ENCODE peak calls at places on chromosomes 7 and 10, in ten cellular contexts. W is H9; N is osteoblast; P is CD8-positive, alpha-beta T cell; I is CD8-positive, alpha-beta memory T cell; R is prostate gland; Z is thoracic aorta; C is hepatocyte; A is body of pancreas; G is OCI-LY7. J is an unnamed sample. For H3K4me1, the result is how much of the 10 kb centered on the place peaks cover.

GRCh38 chr7:5661941-5662340 is 119.5 kb downstream of the RNF216 start:
- DNase-seq in P (no peak), I (no peak), W (no peak), R (no peak), Z (no peak), C (no peak), N (no peak), G (peak), A (no peak), J (no peak)

GRCh38 chr10:92880233-92880861 is 32.0 kb downstream of the EXOC6 start:
- DNase-seq in P (no peak), R (peak), A (peak), Z (no peak), I (peak), N (no peak), W (no peak), C (peak), G (peak), J (peak)

GRCh38 chr10:31961264-31961663 is 32.6 kb upstream of the ARHGAP12 start:
- DNase-seq in G (no peak), P (no peak), N (peak), R (peak), Z (no peak), W (no peak), C (no peak), A (peak), I (no peak), J (no peak)

GRCh38 chr7:113904521-113904920 is 14.3 kb downstream of the PPP1R3A start:
- DNase-seq in A (no peak), I (no peak), Z (no peak), R (no peak), W (no peak), G (no peak), N (no peak), C (no peak), P (no peak), J (no peak)

GRCh38 chr7:15131661-15132060 is 229.1 kb upstream of the DGKB start:
- DNase-seq in P (no peak), A (no peak), G (no peak), N (no peak), W (no peak), C (no peak), R (no peak), Z (no peak), I (no peak), J (no peak)

GRCh38 chr10:19628767-19629443 is 187.3 kb upstream of the PLXDC2 start:
- DNase-seq in N (peak), W (no peak), Z (no peak), P (no peak), C (no peak), G (no peak), I (no peak), A (no peak), R (no peak), J (peak)

GRCh38 chr10:75512534-75512933 is 81.1 kb downstream of the LRMDA start:
- DNase-seq in I (no peak), R (peak), Z (no peak), N (no peak), A (peak), G (no peak), W (peak), C (peak), P (no peak), J (peak)

GRCh38 chr10:4260483-4260882 is 475.5 kb upstream of the KLF6 start:
- DNase-seq in A (no peak), I (no peak), Z (no peak), W (no peak), P (no peak), N (no peak), C (peak), G (no peak), R (no peak), J (peak)

GRCh38 chr10:86824151-86824550 is 67.7 kb downstream of the BMPR1A start:
- DNase-seq in I (no peak), Z (no peak), W (peak), P (no peak), R (no peak), N (no peak), G (no peak), A (no peak), C (no peak), J (no peak)

GRCh38 chr10:86821600-86821999 is 65.2 kb downstream of the BMPR1A start:
- DNase-seq in R (no peak), C (no peak), P (no peak), N (peak), I (no peak), W (no peak), Z (no peak), A (no peak), G (no peak), J (peak)

GRCh38 chr10:86825366-86825765 is 68.9 kb downstream of the BMPR1A start:
- DNase-seq in A (no peak), G (no peak), Z (no peak), C (no peak), P (no peak), R (no peak), W (no peak), N (no peak), I (no peak), J (no peak)

GRCh38 chr10:86820509-86820908 is 64.1 kb downstream of the BMPR1A start:
- DNase-seq in P (no peak), A (no peak), Z (no peak), N (no peak), W (no peak), G (no peak), I (no peak), R (no peak), C (no peak), J (no peak)

DNA sequence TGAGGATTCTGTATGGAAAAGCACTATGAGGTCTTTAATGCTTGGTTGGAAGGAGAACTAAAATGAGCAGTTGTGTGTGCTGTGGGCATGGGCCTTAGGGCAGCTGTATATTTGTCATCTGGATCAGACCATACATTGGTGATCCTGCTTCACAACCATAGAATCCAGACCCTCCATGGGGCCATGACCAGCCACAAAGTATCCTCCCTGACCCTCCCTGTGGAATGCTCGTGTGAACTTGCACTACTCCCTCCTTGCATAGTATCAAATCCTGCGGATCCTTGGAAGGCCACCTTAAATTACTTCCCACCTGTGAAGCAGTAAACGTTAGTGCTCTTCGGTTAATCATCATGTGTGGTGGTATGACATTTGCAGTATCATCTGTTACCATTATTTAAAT is 67.1 kb downstream of the BMPR1A start:
- DNase-seq in A (no peak), Z (no peak), W (no peak), C (no peak), R (no peak), N (no peak), P (no peak), I (no peak), G (no peak), J (no peak)
- H3K4me1 ChIP-seq in A (under half), Z (half or more), W (under half), C (under half), R (under half), N (under half), P (under half), I (under half), G (under half), J (under half)

DNA sequence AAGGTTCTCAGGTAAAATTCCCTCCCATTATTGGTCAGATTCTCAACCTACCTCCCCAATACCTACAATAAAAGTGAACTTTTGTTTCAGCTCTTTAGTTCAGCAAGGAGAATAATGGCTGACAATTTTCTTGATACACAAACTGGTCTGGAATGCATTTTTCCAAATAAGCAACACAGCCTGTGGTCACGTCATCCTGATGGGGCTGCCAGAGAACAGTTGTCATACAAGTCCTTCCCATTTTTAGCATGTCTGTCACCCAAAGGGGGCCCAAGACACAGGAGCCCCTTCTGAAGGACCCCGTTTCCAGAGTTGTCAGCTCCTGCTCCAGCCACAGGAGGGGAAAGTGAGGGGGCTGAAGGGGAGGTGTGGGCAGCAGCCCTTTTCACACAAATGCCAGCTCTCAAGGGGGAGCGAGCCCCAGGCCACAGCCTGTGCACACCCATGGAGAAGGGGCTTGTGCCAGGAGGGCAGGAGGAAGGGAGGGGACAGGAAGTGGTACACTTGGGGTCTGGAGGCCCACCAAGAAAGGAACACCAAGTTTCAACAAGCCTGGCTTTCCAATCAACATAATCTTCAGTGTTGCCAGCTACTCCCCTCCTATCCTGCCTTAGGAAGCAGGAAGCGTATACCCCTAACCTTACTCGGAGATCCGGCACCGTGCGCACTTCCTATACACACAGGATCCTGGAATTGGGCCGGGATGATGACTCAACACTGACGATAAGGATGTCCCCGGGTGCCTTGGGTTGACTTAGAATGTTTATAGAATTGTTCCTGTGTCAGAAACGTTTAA is 43.4 kb upstream of the PDLIM1 start:
- DNase-seq in R (peak), A (peak), W (no peak), Z (peak), P (no peak), C (no peak), I (no peak), G (no peak), N (peak), J (peak)
- H3K4me1 ChIP-seq in R (under half), A (under half), W (under half), Z (half or more), P (under half), C (under half), I (under half), G (under half), N (under half), J (under half)

DNA sequence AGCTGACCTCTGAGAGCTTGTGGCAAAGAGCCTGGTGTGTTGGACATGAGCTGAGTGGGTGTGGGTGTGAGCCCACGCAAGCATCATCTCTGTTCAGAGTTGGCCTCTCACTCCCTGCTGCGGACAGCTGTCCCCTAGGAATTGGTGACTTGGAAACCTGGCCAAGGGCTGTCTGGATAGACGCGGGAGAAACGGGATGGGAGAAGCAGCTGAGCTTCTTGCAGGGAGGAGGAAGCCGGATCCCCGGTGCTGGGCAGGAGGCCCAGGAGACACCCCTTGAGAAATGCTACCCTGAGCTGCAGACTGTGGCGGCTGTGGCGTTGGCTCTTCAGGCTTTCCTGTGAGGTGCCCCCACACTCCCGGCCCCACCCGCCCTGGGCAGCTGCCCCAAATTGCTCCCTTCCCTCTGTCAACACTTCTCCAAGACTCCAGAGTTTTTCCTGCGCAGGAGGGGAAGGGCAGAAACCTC is 121.9 kb upstream of the BTBD16 start:
- DNase-seq in C (no peak), W (no peak), A (no peak), I (no peak), G (no peak), N (peak), R (no peak), P (no peak), Z (no peak), J (no peak)
- H3K4me1 ChIP-seq in C (under half), W (under half), A (under half), I (under half), G (under half), N (under half), R (under half), P (under half), Z (under half), J (under half)

DNA sequence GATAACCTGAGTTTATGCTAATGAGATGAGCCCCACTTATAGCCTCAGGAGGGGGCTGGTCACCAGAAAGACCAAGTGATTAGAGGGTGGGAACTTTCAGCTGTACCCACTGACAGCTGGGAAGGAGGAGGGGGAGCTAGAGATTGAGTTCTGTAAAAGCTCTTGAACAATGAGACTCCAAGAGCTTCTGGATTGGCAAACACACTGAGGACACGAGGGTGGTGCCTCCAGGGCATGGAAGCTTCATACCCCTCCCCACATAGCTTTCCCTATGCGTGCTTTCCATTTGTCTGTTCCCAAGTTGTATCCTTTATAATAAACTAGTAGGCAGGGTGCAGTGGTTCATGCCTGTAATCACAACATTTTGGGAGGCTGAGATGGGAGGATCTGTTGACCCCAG is 20.2 kb downstream of the MRPS24 start:
- DNase-seq in W (no peak), P (no peak), N (no peak), Z (no peak), R (no peak), C (no peak), A (no peak), I (no peak), G (no peak), J (no peak)
- H3K4me1 ChIP-seq in W (under half), P (under half), N (under half), Z (under half), R (under half), C (under half), A (under half), I (under half), G (under half), J (under half)

GRCh38 chr10:97481071-97481470 is 17.2 kb downstream of the MMS19 start:
- DNase-seq in C (no peak), A (no peak), Z (no peak), I (no peak), N (no peak), W (no peak), G (no peak), P (no peak), R (no peak), J (no peak)

GRCh38 chr10:97483526-97483925 is 14.7 kb downstream of the MMS19 start:
- DNase-seq in P (no peak), Z (no peak), R (no peak), W (no peak), G (no peak), A (no peak), C (no peak), N (no peak), I (no peak), J (no peak)

GRCh38 chr10:97479939-97480338 is 18.3 kb downstream of the MMS19 start:
- DNase-seq in N (no peak), G (no peak), C (no peak), P (no peak), Z (no peak), A (no peak), I (no peak), W (peak), R (no peak), J (no peak)

GRCh38 chr10:97490592-97490991 is 7.6 kb downstream of the MMS19 start:
- DNase-seq in G (no peak), C (no peak), Z (no peak), W (no peak), N (no peak), I (no peak), P (no peak), R (no peak), A (no peak), J (no peak)

DNA sequence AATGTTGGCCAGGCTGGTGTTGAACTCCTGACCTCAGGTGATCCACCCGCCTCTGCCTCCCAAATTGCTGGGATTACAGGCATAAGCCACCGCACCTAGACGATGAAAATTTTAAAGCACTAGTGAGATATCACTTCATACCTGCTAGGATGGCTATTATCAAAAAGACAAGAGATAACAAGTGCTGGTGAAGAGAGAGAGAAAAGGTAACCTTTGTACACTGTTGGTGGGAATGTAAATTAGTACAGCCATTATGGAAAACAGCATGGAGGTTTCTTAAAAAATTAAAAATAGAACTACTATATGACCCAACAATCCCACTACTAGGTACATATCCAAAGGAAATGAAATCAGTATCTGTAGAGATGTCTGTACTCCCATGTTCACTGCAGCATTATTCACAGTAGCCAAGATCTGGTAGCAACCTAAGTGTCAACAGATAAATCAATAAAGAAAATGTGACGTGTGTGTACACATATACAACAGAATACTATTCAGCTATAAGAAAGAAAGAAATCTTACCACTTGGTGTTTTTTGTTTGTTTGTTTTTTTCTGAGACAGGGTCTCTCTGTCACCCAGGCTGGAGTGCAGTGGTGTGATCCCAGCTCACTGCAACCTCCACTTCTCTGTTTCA is 12.5 kb downstream of the MMS19 start:
- DNase-seq in A (no peak), W (no peak), N (no peak), R (no peak), G (no peak), I (no peak), Z (no peak), P (no peak), C (no peak), J (no peak)
- H3K4me1 ChIP-seq in A (under half), W (under half), N (under half), R (under half), G (under half), I (under half), Z (under half), P (under half), C (under half), J (under half)

J was measured in astrocyte.